ENCODE peak calls at places on chromosomes 5 and 9, in six cellular contexts. One of them, this sample, is unnamed. For H3K4me1 and H3K27me3, the result is how much of the 10 kb centered on the place peaks cover.

GRCh38 chr5:127002390-127002789 is 28.0 kb downstream of the MARCHF3 start:
- DNase-seq in tibial nerve: no peak
- DNase-seq in psoas muscle: no peak
- DNase-seq in heart left ventricle: no peak
- DNase-seq in ovary: no peak
- DNase-seq in right cardiac atrium: no peak
- DNase-seq in this sample: no peak

GRCh38 chr5:126816649-126817048 is 39.7 kb downstream of the LMNB1 start:
- DNase-seq in psoas muscle: no peak
- DNase-seq in tibial nerve: no peak
- DNase-seq in ovary: no peak
- DNase-seq in heart left ventricle: no peak
- DNase-seq in right cardiac atrium: no peak
- DNase-seq in this sample: no peak

GRCh38 chr5:135885031-135885430 is 10.6 kb downstream of the IL9 start:
- DNase-seq in heart left ventricle: no peak
- DNase-seq in psoas muscle: no peak
- DNase-seq in right cardiac atrium: no peak
- DNase-seq in ovary: no peak
- DNase-seq in tibial nerve: no peak
- DNase-seq in this sample: no peak

GRCh38 chr5:37198842-37199241 is 50.3 kb downstream of the CPLANE1 start:
- DNase-seq in tibial nerve: no peak
- DNase-seq in ovary: no peak
- DNase-seq in heart left ventricle: no peak
- DNase-seq in right cardiac atrium: no peak
- DNase-seq in psoas muscle: no peak
- DNase-seq in this sample: no peak

GRCh38 chr9:111389406-111389805 is 59.4 kb upstream of the OR2K2 start:
- DNase-seq in heart left ventricle: no peak
- DNase-seq in tibial nerve: no peak
- DNase-seq in right cardiac atrium: no peak
- DNase-seq in psoas muscle: no peak
- DNase-seq in ovary: no peak
- DNase-seq in this sample: no peak

GRCh38 chr5:170752257-170753215 is 31.0 kb upstream of the GABRP start:
- DNase-seq in right cardiac atrium: no peak
- DNase-seq in tibial nerve: no peak
- DNase-seq in heart left ventricle: peak
- DNase-seq in ovary: no peak
- DNase-seq in psoas muscle: no peak
- DNase-seq in this sample: no peak

GRCh38 chr9:32331240-32331639 is 53.2 kb upstream of the ACO1 start:
- DNase-seq in ovary: no peak
- DNase-seq in heart left ventricle: no peak
- DNase-seq in psoas muscle: no peak
- DNase-seq in tibial nerve: no peak
- DNase-seq in right cardiac atrium: no peak
- DNase-seq in this sample: no peak

GRCh38 chr5:171750316-171750788 is 35.3 kb upstream of the SMIM23 start:
- DNase-seq in tibial nerve: peak
- DNase-seq in heart left ventricle: peak
- DNase-seq in right cardiac atrium: peak
- DNase-seq in psoas muscle: peak
- DNase-seq in ovary: no peak
- DNase-seq in this sample: no peak

GRCh38 chr9:133990366-133991210 is 1.5 kb downstream of the VAV2 start:
- DNase-seq in heart left ventricle: no peak
- DNase-seq in right cardiac atrium: peak
- DNase-seq in psoas muscle: peak
- DNase-seq in tibial nerve: no peak
- DNase-seq in ovary: no peak
- DNase-seq in this sample: peak

GRCh38 chr9:79581794-79582193 is 10.0 kb downstream of the TLE4 start:
- DNase-seq in psoas muscle: no peak
- DNase-seq in right cardiac atrium: no peak
- DNase-seq in tibial nerve: no peak
- DNase-seq in ovary: no peak
- DNase-seq in heart left ventricle: no peak
- DNase-seq in this sample: no peak

GRCh38 chr9:87160148-87161107 is 213.1 kb upstream of the GAS1 start:
- DNase-seq in ovary: no peak
- DNase-seq in right cardiac atrium: peak
- DNase-seq in psoas muscle: peak
- DNase-seq in heart left ventricle: peak
- DNase-seq in tibial nerve: no peak
- DNase-seq in this sample: no peak

DNA sequence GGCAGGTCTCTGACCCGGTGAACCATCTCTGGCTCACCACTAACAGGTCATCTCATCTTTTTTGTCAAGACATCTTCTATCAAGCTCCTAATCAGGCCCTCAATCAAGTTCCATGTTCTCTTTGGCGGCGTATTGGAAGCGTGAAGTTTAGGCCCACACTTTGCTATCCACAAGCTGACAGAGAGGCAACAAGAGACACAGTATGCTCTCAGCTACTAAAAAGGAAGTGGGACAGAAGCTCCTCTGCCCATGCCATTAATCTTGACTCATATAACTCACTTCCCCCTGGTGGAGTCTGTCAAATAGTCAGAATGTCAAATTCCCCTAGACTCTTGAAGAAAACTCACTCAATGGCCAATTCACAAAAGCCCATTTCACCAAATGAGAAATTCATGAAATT is 77.6 kb upstream of the TMC1 start:
- DNase-seq in psoas muscle: no peak
- DNase-seq in ovary: no peak
- DNase-seq in right cardiac atrium: no peak
- DNase-seq in heart left ventricle: peak
- DNase-seq in tibial nerve: no peak
- DNase-seq in this sample: no peak
- H3K4me1 ChIP-seq in psoas muscle: under half
- H3K4me1 ChIP-seq in ovary: under half
- H3K4me1 ChIP-seq in right cardiac atrium: under half
- H3K4me1 ChIP-seq in heart left ventricle: under half
- H3K4me1 ChIP-seq in tibial nerve: under half
- H3K4me1 ChIP-seq in this sample: under half

DNA sequence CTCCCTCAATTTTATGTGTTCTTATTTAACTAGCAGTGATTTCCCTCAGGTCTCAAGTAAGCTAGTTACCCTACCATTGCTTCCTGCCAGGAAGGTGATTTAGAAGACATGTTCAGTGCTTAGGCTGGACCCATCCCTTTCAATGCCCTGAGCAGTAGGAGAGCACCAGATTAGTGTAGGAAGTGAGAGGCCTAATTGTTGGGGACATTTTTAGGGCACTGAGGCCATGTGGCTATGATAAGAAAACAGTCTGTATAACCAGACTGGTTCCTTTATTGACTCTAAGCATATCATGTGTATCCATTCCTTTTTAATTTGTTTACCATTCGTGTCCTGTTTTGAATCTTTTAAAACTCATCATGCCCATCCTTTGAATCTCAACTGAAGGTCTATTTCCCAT is 312.3 kb upstream of the PRR16 start:
- DNase-seq in psoas muscle: no peak
- DNase-seq in tibial nerve: no peak
- DNase-seq in ovary: no peak
- DNase-seq in right cardiac atrium: no peak
- DNase-seq in heart left ventricle: no peak
- DNase-seq in this sample: no peak
- H3K4me3 ChIP-seq in psoas muscle: no peak
- H3K4me3 ChIP-seq in tibial nerve: no peak
- H3K4me3 ChIP-seq in ovary: no peak
- H3K4me3 ChIP-seq in right cardiac atrium: no peak
- H3K4me3 ChIP-seq in heart left ventricle: no peak
- H3K4me3 ChIP-seq in this sample: no peak

GRCh38 chr9:135584934-135585333 is 23.4 kb downstream of the PAEP start:
- DNase-seq in heart left ventricle: no peak
- DNase-seq in psoas muscle: peak
- DNase-seq in ovary: no peak
- DNase-seq in right cardiac atrium: no peak
- DNase-seq in tibial nerve: no peak
- DNase-seq in this sample: no peak

GRCh38 chr9:135587658-135588057 is 26.1 kb downstream of the PAEP start:
- DNase-seq in ovary: no peak
- DNase-seq in tibial nerve: no peak
- DNase-seq in heart left ventricle: no peak
- DNase-seq in psoas muscle: no peak
- DNase-seq in right cardiac atrium: no peak
- DNase-seq in this sample: no peak

GRCh38 chr9:135588371-135588770 is 26.8 kb downstream of the PAEP start:
- DNase-seq in heart left ventricle: no peak
- DNase-seq in right cardiac atrium: no peak
- DNase-seq in psoas muscle: peak
- DNase-seq in tibial nerve: no peak
- DNase-seq in ovary: no peak
- DNase-seq in this sample: no peak

GRCh38 chr9:135584371-135584770 is 22.8 kb downstream of the PAEP start:
- DNase-seq in psoas muscle: peak
- DNase-seq in heart left ventricle: no peak
- DNase-seq in ovary: no peak
- DNase-seq in tibial nerve: no peak
- DNase-seq in right cardiac atrium: no peak
- DNase-seq in this sample: no peak

GRCh38 chr9:135586601-135587109 is 25.1 kb downstream of the PAEP start:
- DNase-seq in psoas muscle: peak
- DNase-seq in ovary: no peak
- DNase-seq in heart left ventricle: no peak
- DNase-seq in tibial nerve: no peak
- DNase-seq in right cardiac atrium: no peak
- DNase-seq in this sample: no peak
- H3K27me3 ChIP-seq in psoas muscle: under half
- H3K27me3 ChIP-seq in ovary: under half
- H3K27me3 ChIP-seq in heart left ventricle: under half
- H3K27me3 ChIP-seq in tibial nerve: under half
- H3K27me3 ChIP-seq in right cardiac atrium: under half
- H3K27me3 ChIP-seq in this sample: under half

GRCh38 chr9:35538361-35539234 is 48.7 kb downstream of the RUSC2 start:
- DNase-seq in psoas muscle: peak
- DNase-seq in ovary: peak
- DNase-seq in heart left ventricle: peak
- DNase-seq in tibial nerve: peak
- DNase-seq in right cardiac atrium: peak
- DNase-seq in this sample: peak

GRCh38 chr9:35537898-35538297 is 48.0 kb downstream of the RUSC2 start:
- DNase-seq in psoas muscle: no peak
- DNase-seq in heart left ventricle: peak
- DNase-seq in ovary: peak
- DNase-seq in tibial nerve: no peak
- DNase-seq in right cardiac atrium: peak
- DNase-seq in this sample: no peak

GRCh38 chr9:35540315-35540714 is 50.4 kb downstream of the RUSC2 start:
- DNase-seq in psoas muscle: no peak
- DNase-seq in heart left ventricle: no peak
- DNase-seq in right cardiac atrium: no peak
- DNase-seq in ovary: no peak
- DNase-seq in tibial nerve: no peak
- DNase-seq in this sample: no peak
- H3K4me1 ChIP-seq in psoas muscle: half or more
- H3K4me1 ChIP-seq in heart left ventricle: half or more
- H3K4me1 ChIP-seq in right cardiac atrium: under half
- H3K4me1 ChIP-seq in ovary: under half
- H3K4me1 ChIP-seq in tibial nerve: half or more
- H3K4me1 ChIP-seq in this sample: half or more

DNA sequence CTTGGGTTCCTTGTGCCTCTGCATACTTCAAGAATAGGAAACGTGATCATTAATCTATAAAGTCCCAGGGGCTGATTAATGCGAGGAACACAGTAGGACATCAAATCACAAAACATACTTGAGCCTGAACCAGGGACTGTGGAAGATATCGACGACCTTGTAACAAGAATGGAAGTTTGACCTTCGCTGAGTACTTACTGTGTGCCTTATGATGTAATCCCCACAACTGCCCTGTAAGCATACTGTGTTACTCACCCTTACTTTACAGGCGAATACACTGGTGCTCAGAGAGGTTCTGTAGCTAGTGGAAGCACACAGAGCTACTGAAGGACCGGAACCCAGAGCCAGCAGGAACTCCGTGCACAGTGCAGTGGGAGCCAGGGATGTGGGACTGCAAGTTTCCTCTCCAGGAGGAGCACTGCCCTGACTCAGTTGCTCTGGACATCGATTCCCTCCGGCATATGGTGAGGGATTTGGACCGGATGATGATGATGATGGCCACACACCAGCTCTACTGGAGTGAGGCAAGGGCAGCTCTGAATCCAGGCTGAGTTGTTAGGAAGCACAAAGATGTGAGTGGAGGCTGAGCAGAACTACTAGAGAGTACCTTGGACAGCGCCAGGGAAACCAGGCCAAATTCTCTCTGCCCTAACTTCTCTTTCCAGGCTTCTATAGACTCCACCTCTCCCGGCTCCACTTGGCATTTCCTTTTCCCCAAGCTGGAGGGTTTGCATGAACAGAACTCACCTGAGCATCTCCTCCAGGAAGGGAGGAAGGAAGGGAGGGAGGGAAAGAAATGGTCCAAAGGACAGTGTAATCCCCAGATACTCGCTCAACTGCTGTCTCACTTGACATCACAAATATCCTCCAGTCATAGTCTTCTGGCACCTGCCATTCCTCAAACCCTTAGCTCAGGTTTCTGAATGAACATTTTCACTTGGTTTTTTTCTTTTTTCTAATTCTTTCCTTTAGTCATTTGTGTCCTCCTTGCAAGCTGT is 1.5 kb upstream of the GABBR2 start:
- DNase-seq in psoas muscle: no peak
- DNase-seq in ovary: no peak
- DNase-seq in heart left ventricle: no peak
- DNase-seq in tibial nerve: no peak
- DNase-seq in right cardiac atrium: no peak
- DNase-seq in this sample: no peak
- H3K4me3 ChIP-seq in psoas muscle: no peak
- H3K4me3 ChIP-seq in ovary: no peak
- H3K4me3 ChIP-seq in heart left ventricle: no peak
- H3K4me3 ChIP-seq in tibial nerve: no peak
- H3K4me3 ChIP-seq in right cardiac atrium: no peak
- H3K4me3 ChIP-seq in this sample: no peak

GRCh38 chr5:591746-592145 is 20.4 kb upstream of the CEP72 start:
- DNase-seq in right cardiac atrium: no peak
- DNase-seq in heart left ventricle: no peak
- DNase-seq in psoas muscle: no peak
- DNase-seq in tibial nerve: no peak
- DNase-seq in ovary: no peak
- DNase-seq in this sample: no peak
- H3K27me3 ChIP-seq in right cardiac atrium: under half
- H3K27me3 ChIP-seq in heart left ventricle: under half
- H3K27me3 ChIP-seq in psoas muscle: under half
- H3K27me3 ChIP-seq in tibial nerve: under half
- H3K27me3 ChIP-seq in ovary: under half
- H3K27me3 ChIP-seq in this sample: under half

DNA sequence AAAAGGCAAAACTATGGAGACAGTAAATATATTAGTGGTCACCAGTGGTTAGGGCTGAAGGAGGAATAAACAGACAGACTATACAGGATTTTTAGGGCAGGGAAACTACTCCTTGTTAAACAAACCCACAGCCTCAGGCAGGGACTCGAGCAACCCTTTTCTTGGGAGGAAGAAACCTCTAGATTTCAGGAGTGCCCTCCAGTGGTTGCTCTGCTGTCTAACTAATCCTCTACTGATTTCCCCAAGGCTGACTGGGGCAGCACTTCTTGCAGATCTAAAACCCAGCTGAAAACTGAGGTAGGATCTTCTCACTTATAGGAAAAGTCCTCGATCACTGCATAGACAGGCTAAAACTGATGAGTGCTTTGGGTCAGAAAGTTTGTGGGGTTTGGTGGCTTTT is 176.8 kb downstream of the ISOC1 start:
- DNase-seq in right cardiac atrium: no peak
- DNase-seq in psoas muscle: no peak
- DNase-seq in tibial nerve: no peak
- DNase-seq in heart left ventricle: no peak
- DNase-seq in ovary: no peak
- DNase-seq in this sample: no peak
- H3K4me1 ChIP-seq in right cardiac atrium: under half
- H3K4me1 ChIP-seq in psoas muscle: under half
- H3K4me1 ChIP-seq in tibial nerve: under half
- H3K4me1 ChIP-seq in heart left ventricle: under half
- H3K4me1 ChIP-seq in ovary: under half
- H3K4me1 ChIP-seq in this sample: under half